ENCODE peak calls at places on chromosomes 4 and X, in ten cellular contexts. W is fibroblast of lung; N is neuronal stem cell; Y is heart left ventricle; H is prostate gland; G is GM12878; J is CD8-positive, alpha-beta T cell; A is ovary; D is mucosa of descending colon; V is BJ. L is an unnamed sample.

GRCh38 chr4:47287735-47288134 is 175.8 kb downstream of the COMMD8 start:
- DNase-seq in W (peak), N (no peak), Y (no peak), H (no peak), G (peak), J (no peak), A (no peak), D (no peak), V (no peak), L (peak)

GRCh38 chrX:118455013-118455412 is 40.6 kb upstream of the DOCK11 start:
- DNase-seq in W (no peak), N (no peak), Y (no peak), H (no peak), G (no peak), J (no peak), A (no peak), D (no peak), V (no peak), L (no peak)

GRCh38 chr4:69727412-69727811 is 33.0 kb downstream of the SULT1B1 start:
- DNase-seq in W (no peak), N (no peak), Y (no peak), H (no peak), G (no peak), J (no peak), A (no peak), D (no peak), V (no peak), L (no peak)

GRCh38 chrX:132491191-132491590 is 2.4 kb upstream of the MBNL3 start:
- DNase-seq in W (no peak), N (no peak), Y (no peak), H (no peak), G (no peak), J (peak), A (no peak), D (no peak), V (no peak), L (no peak)

GRCh38 chrX:134443020-134443419 is 16.9 kb upstream of the HPRT1 start:
- DNase-seq in W (no peak), N (no peak), Y (no peak), H (no peak), G (no peak), J (no peak), A (no peak), D (no peak), V (no peak), L (no peak)

GRCh38 chrX:150688911-150689451 is 4.2 kb upstream of the MTMR1 start:
- DNase-seq in W (peak), N (no peak), Y (no peak), H (no peak), G (no peak), J (no peak), A (no peak), D (no peak), V (peak), L (peak)

GRCh38 chr4:183798921-183799307 is 106.2 kb upstream of the STOX2 start:
- DNase-seq in W (no peak), N (no peak), Y (no peak), H (peak), G (no peak), J (no peak), A (no peak), D (no peak), V (no peak), L (no peak)

GRCh38 chr4:113945906-113946305 is 33.5 kb downstream of the ARSJ start:
- DNase-seq in W (peak), N (no peak), Y (no peak), H (no peak), G (no peak), J (no peak), A (no peak), D (no peak), V (no peak), L (no peak)

GRCh38 chr4:142282870-142283431 is 563.1 kb downstream of the INPP4B start:
- DNase-seq in W (no peak), N (peak), Y (no peak), H (no peak), G (no peak), J (no peak), A (no peak), D (no peak), V (no peak), L (no peak)

GRCh38 chr4:183099537-183100297 is 660 bp downstream of the WWC2 start:
- DNase-seq in W (no peak), N (peak), Y (peak), H (peak), G (no peak), J (no peak), A (peak), D (peak), V (no peak), L (no peak)

GRCh38 chrX:140507982-140508305 is 3.1 kb upstream of the SOX3 start:
- DNase-seq in W (no peak), N (peak), Y (no peak), H (no peak), G (no peak), J (no peak), A (no peak), D (no peak), V (no peak), L (no peak)

GRCh38 chr4:48804584-48805301 is 24.7 kb upstream of the FRYL start:
- DNase-seq in W (no peak), N (no peak), Y (no peak), H (no peak), G (no peak), J (no peak), A (no peak), D (no peak), V (no peak), L (no peak)

GRCh38 chr4:114180481-114180880 is 201.0 kb upstream of the ARSJ start:
- DNase-seq in W (peak), N (peak), Y (peak), H (peak), G (no peak), J (peak), A (peak), D (peak), V (no peak), L (peak)

GRCh38 chr4:99067617-99068016 is 21.0 kb downstream of the ADH5 start:
- DNase-seq in W (no peak), N (no peak), Y (no peak), H (no peak), G (no peak), J (no peak), A (no peak), D (no peak), V (no peak), L (no peak)

GRCh38 chrX:152822383-152823086 is 8.0 kb downstream of the CETN2 start:
- DNase-seq in W (no peak), N (no peak), Y (no peak), H (no peak), G (no peak), J (no peak), A (no peak), D (no peak), V (no peak), L (no peak)

GRCh38 chr4:138275946-138276621 is 33.9 kb upstream of the SLC7A11 start:
- DNase-seq in W (peak), N (no peak), Y (no peak), H (no peak), G (no peak), J (no peak), A (no peak), D (no peak), V (peak), L (peak)

GRCh38 chr4:139786494-139787354 is 121.1 kb downstream of the MGST2 start:
- DNase-seq in W (no peak), N (no peak), Y (no peak), H (no peak), G (no peak), J (no peak), A (no peak), D (no peak), V (no peak), L (no peak)

GRCh38 chrX:129648514-129649267 is 6.1 kb downstream of the APLN start:
- DNase-seq in W (no peak), N (no peak), Y (no peak), H (no peak), G (no peak), J (no peak), A (no peak), D (no peak), V (no peak), L (no peak)

GRCh38 chr4:41478518-41478917 is 59.4 kb upstream of the LIMCH1 start:
- DNase-seq in W (no peak), N (no peak), Y (no peak), H (no peak), G (no peak), J (no peak), A (no peak), D (no peak), V (no peak), L (no peak)

GRCh38 chrX:71098302-71098701 is 2.7 kb downstream of the FOXO4 start:
- DNase-seq in W (peak), N (no peak), Y (peak), H (peak), G (no peak), J (peak), A (peak), D (peak), V (no peak), L (no peak)

GRCh38 chrX:39769748-39770147 is 328.0 kb downstream of the BCOR start:
- DNase-seq in W (no peak), N (no peak), Y (no peak), H (no peak), G (no peak), J (no peak), A (no peak), D (no peak), V (no peak), L (no peak)

GRCh38 chrX:39766882-39767281 is 330.9 kb downstream of the BCOR start:
- DNase-seq in W (peak), N (no peak), Y (peak), H (no peak), G (no peak), J (no peak), A (no peak), D (no peak), V (no peak), L (no peak)

GRCh38 chrX:39767446-39767845 is 330.3 kb downstream of the BCOR start:
- DNase-seq in W (peak), N (no peak), Y (no peak), H (peak), G (no peak), J (no peak), A (no peak), D (no peak), V (no peak), L (no peak)

GRCh38 chrX:39764441-39764914 is 333.3 kb downstream of the BCOR start:
- DNase-seq in W (peak), N (no peak), Y (no peak), H (no peak), G (no peak), J (peak), A (no peak), D (no peak), V (no peak), L (no peak)

DNA sequence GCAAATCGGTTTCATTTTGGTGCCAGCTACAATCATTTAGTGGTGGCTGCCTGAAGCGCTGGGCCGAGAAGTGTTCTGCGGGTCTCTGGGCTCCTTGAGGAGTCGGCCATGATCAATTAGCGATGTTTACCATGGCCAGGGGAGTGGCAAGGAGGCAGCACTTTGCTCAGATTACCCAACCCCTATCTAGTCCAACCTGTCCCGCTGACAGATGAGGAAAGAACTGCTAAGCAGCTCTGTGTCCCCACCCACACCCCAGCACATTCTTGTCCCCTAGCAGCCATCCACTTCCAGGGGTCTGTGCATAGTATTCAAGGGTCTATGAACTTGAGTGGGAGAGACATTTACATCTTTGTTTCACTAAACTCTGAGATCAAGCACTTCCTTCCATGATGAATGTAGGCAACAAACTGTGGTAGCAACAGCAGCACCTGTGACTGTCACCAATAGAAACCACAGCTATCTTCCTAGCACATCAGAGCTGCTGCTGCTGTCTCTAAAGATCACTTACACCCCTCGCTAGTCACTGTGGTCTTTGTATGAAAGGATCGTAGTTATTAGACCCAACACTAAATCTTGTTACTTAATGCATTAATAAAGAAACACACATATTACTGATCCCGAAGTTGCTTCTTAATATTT is 331.6 kb downstream of the BCOR start:
- DNase-seq in W (no peak), N (no peak), Y (no peak), H (no peak), G (no peak), J (peak), A (no peak), D (no peak), V (no peak), L (no peak)
- H3K4me3 ChIP-seq in W (no peak), N (no peak), Y (no peak), H (no peak), G (no peak), J (no peak), A (no peak), D (no peak), V (no peak), L (no peak)

GRCh38 chr4:39616651-39617050 is 22.0 kb downstream of the SMIM14 start:
- DNase-seq in W (peak), N (no peak), Y (no peak), H (no peak), G (no peak), J (no peak), A (no peak), D (no peak), V (no peak), L (no peak)
- H3K4me3 ChIP-seq in W (no peak), N (no peak), Y (no peak), H (no peak), G (no peak), J (no peak), A (no peak), D (no peak), V (no peak), L (no peak)

DNA sequence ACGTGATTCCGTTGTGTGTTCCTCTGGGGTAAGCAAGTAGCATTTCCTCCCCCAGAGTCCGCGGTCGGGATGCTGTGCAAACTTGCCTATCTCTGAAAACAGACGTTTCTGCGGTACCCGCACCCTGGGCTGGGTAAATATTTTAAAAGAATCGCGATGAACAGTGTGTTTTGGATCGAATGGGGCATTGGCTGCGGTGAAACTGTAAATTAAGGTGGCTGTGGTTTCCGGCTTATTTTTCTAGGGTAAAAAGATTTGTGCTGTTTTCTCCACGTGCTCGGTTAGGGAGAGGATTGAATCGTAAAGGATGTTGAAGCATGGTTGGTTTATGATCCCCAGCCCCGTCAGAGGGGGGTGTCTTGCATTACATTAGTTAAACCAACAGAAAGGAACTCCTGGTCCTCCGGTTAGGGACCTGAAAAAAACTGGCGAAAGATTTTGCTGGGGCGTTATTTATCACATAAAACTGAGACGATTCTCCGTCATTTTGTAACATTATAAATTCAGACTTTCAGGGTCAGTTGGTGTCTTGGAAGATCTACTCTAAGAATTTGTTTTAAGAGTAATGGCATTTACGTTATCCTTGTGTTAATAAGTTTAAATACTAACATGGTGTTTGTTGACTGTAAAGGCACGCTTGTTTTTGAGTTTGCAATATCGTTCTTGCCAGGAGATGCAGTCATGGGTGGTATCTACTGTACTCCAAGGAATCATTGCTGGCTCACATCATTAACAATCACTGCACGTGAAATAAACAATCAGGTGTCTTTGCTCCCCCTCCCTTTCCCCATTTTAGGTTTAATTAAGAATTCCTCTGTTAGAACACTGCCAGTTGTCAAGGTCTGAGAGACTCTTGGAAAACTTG is 1.4 kb downstream of the HHIP start:
- DNase-seq in W (peak), N (no peak), Y (no peak), H (no peak), G (no peak), J (no peak), A (no peak), D (no peak), V (no peak), L (no peak)
- H3K4me3 ChIP-seq in W (peak), N (peak), Y (peak), H (peak), G (no peak), J (no peak), A (no peak), D (no peak), V (peak), L (peak)

GRCh38 chr4:158799856-158800255 is 31.0 kb downstream of the FNIP2 start:
- DNase-seq in W (no peak), N (no peak), Y (no peak), H (no peak), G (no peak), J (no peak), A (no peak), D (no peak), V (no peak), L (no peak)

GRCh38 chr4:158793021-158793420 is 24.2 kb downstream of the FNIP2 start:
- DNase-seq in W (no peak), N (no peak), Y (no peak), H (no peak), G (no peak), J (no peak), A (no peak), D (no peak), V (no peak), L (no peak)

GRCh38 chr4:158798062-158798461 is 29.2 kb downstream of the FNIP2 start:
- DNase-seq in W (no peak), N (no peak), Y (no peak), H (no peak), G (no peak), J (no peak), A (no peak), D (no peak), V (no peak), L (no peak)

GRCh38 chr4:158799013-158799770 is 30.4 kb downstream of the FNIP2 start:
- DNase-seq in W (no peak), N (no peak), Y (no peak), H (no peak), G (no peak), J (no peak), A (no peak), D (no peak), V (no peak), L (no peak)

GRCh38 chr4:158796370-158797140 is 27.7 kb downstream of the FNIP2 start:
- DNase-seq in W (peak), N (no peak), Y (no peak), H (no peak), G (no peak), J (no peak), A (no peak), D (no peak), V (no peak), L (no peak)
- H3K4me3 ChIP-seq in W (no peak), N (no peak), Y (no peak), H (no peak), G (no peak), J (no peak), A (no peak), D (no peak), V (no peak), L (no peak)

DNA sequence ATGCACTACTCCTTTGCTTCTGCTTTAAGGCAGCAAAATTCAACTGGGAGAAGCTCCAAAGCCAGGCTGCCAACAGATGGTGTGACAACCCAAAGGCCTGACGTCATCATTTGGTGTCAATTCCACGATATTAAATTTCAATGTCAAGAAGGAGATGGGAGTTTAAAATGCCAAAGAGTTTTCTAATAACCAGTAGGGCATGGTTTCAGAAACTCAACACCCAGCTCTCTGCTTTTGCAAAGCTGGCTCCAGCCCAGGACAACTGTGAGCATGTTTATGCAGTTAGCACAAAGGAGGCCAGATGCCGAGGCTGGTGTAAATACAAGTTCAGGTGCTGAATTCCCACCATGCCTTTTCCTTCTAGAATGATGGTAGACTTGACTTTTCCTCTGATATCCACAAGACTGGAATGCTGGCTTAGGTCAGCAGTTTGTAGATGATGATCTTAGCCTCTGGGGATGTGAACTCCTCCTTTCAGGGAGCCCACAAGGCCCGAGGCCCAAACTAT is 67.3 kb downstream of the AFAP1 start:
- DNase-seq in W (peak), N (no peak), Y (peak), H (peak), G (no peak), J (no peak), A (peak), D (no peak), V (peak), L (peak)
- H3K4me3 ChIP-seq in W (no peak), N (no peak), Y (no peak), H (no peak), G (no peak), J (no peak), A (no peak), D (no peak), V (no peak), L (peak)

GRCh38 chrX:103536071-103536470 is 16.8 kb upstream of the RAB40A start:
- DNase-seq in W (peak), N (no peak), Y (no peak), H (no peak), G (no peak), J (no peak), A (peak), D (no peak), V (no peak), L (peak)
- H3K4me3 ChIP-seq in W (no peak), N (no peak), Y (no peak), H (no peak), G (no peak), J (no peak), A (no peak), D (no peak), V (no peak), L (no peak)

L was measured in skeletal muscle cell.